ENCODE peak calls at places on chromosome 12, in five cellular contexts. One of them, this sample, is unnamed.

GRCh38 chr12:121391619-121392324 is 8.1 kb upstream of the RNF34 start:
- DNase-seq in neuronal stem cell: no peak
- DNase-seq in IMR-90: peak
- DNase-seq in H1: no peak
- DNase-seq in mesenchymal stem cell: peak
- DNase-seq in this sample: no peak

GRCh38 chr12:79344855-79345840 is 345.6 kb downstream of the PAWR start:
- DNase-seq in neuronal stem cell: peak
- DNase-seq in IMR-90: peak
- DNase-seq in H1: no peak
- DNase-seq in mesenchymal stem cell: peak
- DNase-seq in this sample: peak

GRCh38 chr12:96187675-96188355 is 6.4 kb upstream of the ELK3 start:
- DNase-seq in neuronal stem cell: no peak
- DNase-seq in IMR-90: no peak
- DNase-seq in H1: no peak
- DNase-seq in mesenchymal stem cell: peak
- DNase-seq in this sample: no peak

GRCh38 chr12:69679119-69679518 is 20.0 kb downstream of the BEST3 start:
- DNase-seq in neuronal stem cell: no peak
- DNase-seq in IMR-90: peak
- DNase-seq in H1: no peak
- DNase-seq in mesenchymal stem cell: no peak
- DNase-seq in this sample: no peak

GRCh38 chr12:19191563-19191962 is 62.0 kb downstream of the PLEKHA5 start:
- DNase-seq in neuronal stem cell: no peak
- DNase-seq in IMR-90: no peak
- DNase-seq in H1: no peak
- DNase-seq in mesenchymal stem cell: no peak
- DNase-seq in this sample: no peak

GRCh38 chr12:88416786-88417185 is 163.5 kb downstream of the KITLG start:
- DNase-seq in neuronal stem cell: no peak
- DNase-seq in IMR-90: no peak
- DNase-seq in H1: no peak
- DNase-seq in mesenchymal stem cell: no peak
- DNase-seq in this sample: no peak

GRCh38 chr12:118212627-118213026 is 76.7 kb downstream of the PEBP1 start:
- DNase-seq in neuronal stem cell: no peak
- DNase-seq in IMR-90: no peak
- DNase-seq in H1: no peak
- DNase-seq in mesenchymal stem cell: no peak
- DNase-seq in this sample: no peak

GRCh38 chr12:108792361-108793292 is 61.3 kb upstream of the CORO1C start:
- DNase-seq in neuronal stem cell: no peak
- DNase-seq in IMR-90: no peak
- DNase-seq in H1: no peak
- DNase-seq in mesenchymal stem cell: no peak
- DNase-seq in this sample: no peak

GRCh38 chr12:118188690-118189371 is 52.9 kb downstream of the PEBP1 start:
- DNase-seq in neuronal stem cell: no peak
- DNase-seq in IMR-90: peak
- DNase-seq in H1: no peak
- DNase-seq in mesenchymal stem cell: peak
- DNase-seq in this sample: no peak

GRCh38 chr12:48106574-48107251 is 834 bp upstream of the SENP1 start:
- DNase-seq in neuronal stem cell: no peak
- DNase-seq in IMR-90: peak
- DNase-seq in H1: no peak
- DNase-seq in mesenchymal stem cell: no peak
- DNase-seq in this sample: no peak

GRCh38 chr12:48104531-48104930 is 1.3 kb downstream of the SENP1 start:
- DNase-seq in neuronal stem cell: no peak
- DNase-seq in IMR-90: no peak
- DNase-seq in H1: no peak
- DNase-seq in mesenchymal stem cell: no peak
- DNase-seq in this sample: peak

GRCh38 chr12:48105867-48106563 is at the start of gene SENP1:
- DNase-seq in neuronal stem cell: peak
- DNase-seq in IMR-90: peak
- DNase-seq in H1: peak
- DNase-seq in mesenchymal stem cell: peak
- DNase-seq in this sample: peak

GRCh38 chr12:48107252-48107613 is 1.4 kb upstream of the SENP1 start:
- DNase-seq in neuronal stem cell: no peak
- DNase-seq in IMR-90: no peak
- DNase-seq in H1: no peak
- DNase-seq in mesenchymal stem cell: no peak
- DNase-seq in this sample: no peak

DNA sequence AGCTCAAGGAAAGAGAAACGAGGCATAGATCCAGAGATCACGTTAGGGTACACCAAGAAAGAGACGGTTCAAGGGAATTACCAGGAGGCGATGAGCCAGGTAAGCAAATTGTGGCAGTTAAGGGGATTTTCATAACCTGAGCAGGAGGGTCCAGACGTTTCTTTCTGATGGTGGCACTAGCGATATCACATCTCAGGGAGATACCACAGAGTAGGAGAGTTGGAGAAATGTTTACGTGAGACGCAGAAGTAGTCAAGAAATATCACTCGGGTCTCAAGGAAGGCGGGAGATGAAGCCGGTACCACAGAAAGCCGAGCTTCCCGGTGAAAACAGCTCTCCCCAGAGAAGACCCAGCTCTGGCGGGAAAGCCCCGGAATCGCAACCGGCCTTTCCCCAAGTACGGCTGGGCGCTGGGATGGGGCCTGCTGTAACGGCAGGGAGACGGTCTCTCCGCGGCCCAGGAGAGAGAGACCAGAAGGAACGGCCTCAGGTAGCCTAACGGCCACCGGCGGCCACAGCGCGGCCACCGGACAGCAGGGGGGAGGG is 485 bp downstream of the SENP1 start:
- DNase-seq in neuronal stem cell: no peak
- DNase-seq in IMR-90: peak
- DNase-seq in H1: no peak
- DNase-seq in mesenchymal stem cell: no peak
- DNase-seq in this sample: peak
- H2BK5ac ChIP-seq in neuronal stem cell: peak
- H2BK5ac ChIP-seq in IMR-90: peak
- H2BK5ac ChIP-seq in H1: peak
- H2BK5ac ChIP-seq in mesenchymal stem cell: no peak
- H2BK5ac ChIP-seq in this sample: peak

GRCh38 chr12:6873094-6874006 is at the start of gene SPSB2:
- DNase-seq in neuronal stem cell: peak
- DNase-seq in IMR-90: peak
- DNase-seq in H1: peak
- DNase-seq in mesenchymal stem cell: peak
- DNase-seq in this sample: peak
- H2AFZ ChIP-seq in neuronal stem cell: peak
- H2AFZ ChIP-seq in IMR-90: peak
- H2AFZ ChIP-seq in H1: peak
- H2AFZ ChIP-seq in mesenchymal stem cell: peak
- H2AFZ ChIP-seq in this sample: peak

GRCh38 chr12:57386187-57386720 is 44.6 kb downstream of the R3HDM2 start:
- DNase-seq in neuronal stem cell: no peak
- DNase-seq in IMR-90: no peak
- DNase-seq in H1: no peak
- DNase-seq in mesenchymal stem cell: no peak
- DNase-seq in this sample: no peak

GRCh38 chr12:57390174-57390573 is 40.7 kb downstream of the R3HDM2 start:
- DNase-seq in neuronal stem cell: no peak
- DNase-seq in IMR-90: no peak
- DNase-seq in H1: no peak
- DNase-seq in mesenchymal stem cell: no peak
- DNase-seq in this sample: no peak

GRCh38 chr12:57388425-57388824 is 42.4 kb downstream of the R3HDM2 start:
- DNase-seq in neuronal stem cell: no peak
- DNase-seq in IMR-90: no peak
- DNase-seq in H1: no peak
- DNase-seq in mesenchymal stem cell: no peak
- DNase-seq in this sample: no peak

GRCh38 chr12:57385586-57385985 is 45.3 kb downstream of the R3HDM2 start:
- DNase-seq in neuronal stem cell: no peak
- DNase-seq in IMR-90: no peak
- DNase-seq in H1: no peak
- DNase-seq in mesenchymal stem cell: no peak
- DNase-seq in this sample: no peak

GRCh38 chr12:57389033-57389432 is 41.8 kb downstream of the R3HDM2 start:
- DNase-seq in neuronal stem cell: no peak
- DNase-seq in IMR-90: peak
- DNase-seq in H1: no peak
- DNase-seq in mesenchymal stem cell: peak
- DNase-seq in this sample: no peak
- H3K4me3 ChIP-seq in neuronal stem cell: no peak
- H3K4me3 ChIP-seq in IMR-90: no peak
- H3K4me3 ChIP-seq in H1: no peak
- H3K4me3 ChIP-seq in mesenchymal stem cell: peak
- H3K4me3 ChIP-seq in this sample: no peak

DNA sequence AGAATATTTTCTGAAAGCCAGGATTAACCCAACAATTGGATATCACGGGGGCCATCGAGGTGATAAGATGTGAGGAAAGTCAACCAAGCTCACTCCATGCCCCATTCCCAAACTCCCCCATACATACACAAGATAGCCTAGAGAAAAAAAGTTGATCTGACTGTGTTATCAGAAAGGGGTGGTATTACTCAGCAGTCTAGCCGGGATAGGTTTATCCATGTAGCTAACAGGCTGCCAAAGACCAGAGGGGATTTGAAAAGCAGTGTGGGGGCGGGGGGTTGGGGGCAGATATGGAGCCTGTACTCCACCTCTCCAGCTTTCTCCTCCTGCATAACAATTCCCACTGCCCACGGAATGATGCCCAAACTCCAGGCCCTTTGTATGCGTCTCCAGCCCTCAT is 13.2 kb upstream of the MAP1LC3B2 start:
- DNase-seq in neuronal stem cell: no peak
- DNase-seq in IMR-90: no peak
- DNase-seq in H1: no peak
- DNase-seq in mesenchymal stem cell: no peak
- DNase-seq in this sample: no peak
- H2BK5ac ChIP-seq in neuronal stem cell: no peak
- H2BK5ac ChIP-seq in IMR-90: no peak
- H2BK5ac ChIP-seq in H1: no peak
- H2BK5ac ChIP-seq in mesenchymal stem cell: no peak
- H2BK5ac ChIP-seq in this sample: no peak

GRCh38 chr12:12349711-12350665 is at the start of gene MANSC1:
- DNase-seq in neuronal stem cell: peak
- DNase-seq in IMR-90: peak
- DNase-seq in H1: peak
- DNase-seq in mesenchymal stem cell: peak
- DNase-seq in this sample: peak

GRCh38 chr12:12353807-12354206 is 3.1 kb upstream of the BORCS5 start:
- DNase-seq in neuronal stem cell: no peak
- DNase-seq in IMR-90: no peak
- DNase-seq in H1: peak
- DNase-seq in mesenchymal stem cell: no peak
- DNase-seq in this sample: no peak

GRCh38 chr12:12353276-12353675 is 3.2 kb upstream of the MANSC1 start:
- DNase-seq in neuronal stem cell: no peak
- DNase-seq in IMR-90: no peak
- DNase-seq in H1: no peak
- DNase-seq in mesenchymal stem cell: no peak
- DNase-seq in this sample: no peak

GRCh38 chr12:12356467-12356885 is 402 bp upstream of the BORCS5 start:
- DNase-seq in neuronal stem cell: no peak
- DNase-seq in IMR-90: no peak
- DNase-seq in H1: no peak
- DNase-seq in mesenchymal stem cell: no peak
- DNase-seq in this sample: no peak

DNA sequence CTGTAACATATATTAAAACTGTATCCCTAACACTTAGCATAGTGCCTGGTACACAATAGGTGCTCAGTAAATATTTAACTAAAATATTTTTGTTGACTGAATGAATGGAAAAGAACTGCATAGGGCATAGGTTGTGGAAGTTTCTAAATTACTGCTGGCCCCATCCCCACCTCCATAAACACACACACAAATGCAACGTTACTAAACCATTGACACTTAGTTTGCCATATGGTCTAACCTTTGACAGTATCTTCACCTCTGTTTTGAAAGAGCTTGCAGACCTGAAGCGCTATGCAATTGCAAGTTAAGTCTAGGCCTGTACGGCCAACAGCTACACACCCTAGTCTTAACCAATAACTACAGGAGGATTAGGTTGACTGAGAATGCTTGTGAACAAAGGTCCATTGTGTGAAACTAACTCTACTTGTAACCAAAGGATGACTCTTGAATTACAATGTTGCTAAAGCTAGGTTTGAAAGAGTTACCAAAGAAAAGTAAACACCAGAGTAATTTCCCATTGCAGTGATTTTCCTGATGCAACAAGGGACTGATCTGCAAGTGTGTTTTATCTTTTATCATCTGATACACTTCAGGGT is 924 bp upstream of the MANSC1 start:
- DNase-seq in neuronal stem cell: no peak
- DNase-seq in IMR-90: peak
- DNase-seq in H1: no peak
- DNase-seq in mesenchymal stem cell: no peak
- DNase-seq in this sample: no peak
- H2AFZ ChIP-seq in neuronal stem cell: no peak
- H2AFZ ChIP-seq in IMR-90: no peak
- H2AFZ ChIP-seq in H1: no peak
- H2AFZ ChIP-seq in mesenchymal stem cell: no peak
- H2AFZ ChIP-seq in this sample: no peak

DNA sequence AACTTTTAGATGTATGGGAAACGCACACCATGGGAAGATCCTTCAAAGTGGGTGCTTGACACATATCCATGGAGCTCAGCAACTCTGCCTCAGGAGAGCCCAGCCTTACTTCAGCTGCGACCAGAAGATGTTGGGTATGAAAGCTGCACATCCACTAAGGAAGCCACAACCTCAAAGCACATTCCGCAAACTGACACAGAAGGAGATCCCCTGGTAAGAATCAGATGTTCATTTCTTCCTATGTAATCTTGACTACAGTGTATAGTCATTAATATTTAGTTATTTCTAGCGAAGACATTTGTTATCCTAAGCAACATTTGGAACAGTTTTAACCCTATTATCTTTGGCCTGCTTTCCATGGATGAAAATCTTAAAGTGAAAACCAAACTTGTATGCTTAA is 374.2 kb downstream of the NAV3 start:
- DNase-seq in neuronal stem cell: no peak
- DNase-seq in IMR-90: peak
- DNase-seq in H1: no peak
- DNase-seq in mesenchymal stem cell: no peak
- DNase-seq in this sample: no peak
- H3K4me3 ChIP-seq in neuronal stem cell: no peak
- H3K4me3 ChIP-seq in IMR-90: no peak
- H3K4me3 ChIP-seq in H1: no peak
- H3K4me3 ChIP-seq in mesenchymal stem cell: no peak
- H3K4me3 ChIP-seq in this sample: no peak

This sample was measured in trophoblast cell.